ENCODE peak calls at places on chromosomes 4 and X, in nine cellular contexts. F, M, C, E, L, J, P, W and R are unnamed samples.

GRCh38 chrX:106999002-106999975 is 723 bp downstream of the MORC4 start:
- DNase-seq in L (peak), W (peak), F (peak), M (peak), E (peak), C (peak), J (peak), P (no peak), R (peak)

GRCh38 chrX:145817299-145817665 is 347 bp upstream of the SLITRK2 start:
- DNase-seq in J (no peak), C (no peak), F (no peak), W (no peak), E (no peak), L (no peak), M (no peak), P (no peak), R (no peak)

GRCh38 chrX:15816886-15817285 is 26.6 kb downstream of the ZRSR2 start:
- DNase-seq in C (peak), L (peak), F (no peak), W (no peak), P (no peak), M (no peak), E (no peak), J (no peak), R (peak)

GRCh38 chr4:2354127-2354526 is 64.3 kb downstream of the ZFYVE28 start:
- DNase-seq in E (no peak), M (peak), P (no peak), F (no peak), J (no peak), W (no peak), L (no peak), C (no peak), R (no peak)

GRCh38 chr4:126047114-126047513 is 732.4 kb downstream of the FAT4 start:
- DNase-seq in J (no peak), E (no peak), P (no peak), L (no peak), F (no peak), W (no peak), C (no peak), M (no peak), R (no peak)

GRCh38 chrX:16826207-16826606 is 39.9 kb downstream of the TXLNG start:
- DNase-seq in P (no peak), L (no peak), E (no peak), C (no peak), J (peak), W (no peak), M (peak), F (peak), R (no peak)

GRCh38 chr4:26410385-26411293 is 79.6 kb downstream of the CCKAR start:
- DNase-seq in W (no peak), M (peak), C (no peak), F (peak), L (no peak), P (no peak), J (peak), E (peak), R (no peak)

GRCh38 chrX:48908600-48908999 is 2.8 kb downstream of the SLC35A2 start:
- DNase-seq in M (no peak), W (no peak), C (no peak), L (no peak), P (no peak), J (no peak), F (no peak), E (no peak), R (no peak)

GRCh38 chr4:150411527-150411926 is 170.4 kb upstream of the MAB21L2 start:
- DNase-seq in P (no peak), M (peak), W (no peak), C (no peak), E (no peak), F (peak), J (no peak), L (no peak), R (no peak)

GRCh38 chr4:147760695-147761094 is 28.8 kb downstream of the ARHGAP10 start:
- DNase-seq in C (no peak), P (no peak), J (no peak), L (no peak), W (peak), M (no peak), E (no peak), F (peak), R (no peak)

GRCh38 chrX:106901341-106901740 is 1.8 kb downstream of the RIPPLY1 start:
- DNase-seq in W (no peak), C (no peak), M (no peak), L (no peak), E (no peak), J (no peak), F (no peak), P (no peak), R (no peak)

GRCh38 chr4:1723131-1723801 is 1.9 kb downstream of the TACC3 start:
- DNase-seq in E (no peak), L (no peak), F (no peak), M (no peak), J (no peak), P (no peak), C (no peak), W (no peak), R (no peak)

GRCh38 chr4:153038493-153039311 is 102.6 kb downstream of the FHDC1 start:
- DNase-seq in L (no peak), E (no peak), C (no peak), J (peak), W (no peak), M (no peak), P (no peak), F (peak), R (no peak)

GRCh38 chr4:2803624-2804448 is 11.0 kb downstream of the SH3BP2 start:
- DNase-seq in F (no peak), P (no peak), L (no peak), E (no peak), M (peak), C (no peak), J (no peak), W (peak), R (no peak)

GRCh38 chrX:23287191-23287764 is 47.4 kb upstream of the PTCHD1 start:
- DNase-seq in C (no peak), L (no peak), J (no peak), P (no peak), W (no peak), F (no peak), M (no peak), E (no peak), R (no peak)

GRCh38 chr4:8580321-8581093 is at the start of gene GPR78:
- DNase-seq in P (no peak), E (no peak), J (peak), M (peak), L (no peak), C (peak), W (peak), F (no peak), R (peak)

GRCh38 chrX:22934640-22935039 is 65.1 kb upstream of the DDX53 start:
- DNase-seq in M (no peak), P (no peak), L (no peak), F (no peak), J (no peak), E (no peak), W (no peak), C (no peak), R (no peak)